ENCODE peak calls at places on chromosomes 1 and 21, in six cellular contexts. E is HFFc6; Z is mucosa of gallbladder; O is naive thymus-derived CD4-positive, alpha-beta T cell; A is occipital lobe; M is NCI-H774. N is an unnamed sample.

GRCh38 chr21:14620152-14620551 is 74.0 kb upstream of the SAMSN1 start:
- DNase-seq in E (no peak), Z (no peak), A (no peak), O (no peak), M (no peak), N (no peak)

GRCh38 chr1:167987174-167987573 is 50.3 kb upstream of the MPC2 start:
- DNase-seq in M (no peak), O (no peak), E (peak; percentile 17), A (no peak), Z (no peak), N (peak; percentile 38)

GRCh38 chr1:169321539-169321938 is 46.1 kb downstream of the NME7 start:
- DNase-seq in A (no peak), Z (no peak), M (no peak), E (no peak), O (no peak), N (peak; percentile 65)

GRCh38 chr1:40917995-40918711 is 56.0 kb upstream of the CITED4 start:
- DNase-seq in Z (no peak), E (no peak), M (no peak), O (no peak), A (no peak), N (no peak)

GRCh38 chr1:229114315-229114714 is 156.6 kb upstream of the RAB4A start:
- DNase-seq in Z (no peak), A (no peak), O (no peak), M (no peak), E (no peak), N (no peak)

GRCh38 chr1:74767490-74767889 is 34.5 kb downstream of the TYW3 start:
- DNase-seq in A (no peak), E (peak; percentile 19), Z (no peak), M (no peak), O (no peak), N (peak; percentile 44)

GRCh38 chr1:117392776-117393175 is 25.5 kb downstream of the MAN1A2 start:
- DNase-seq in E (peak; percentile 22), A (no peak), O (no peak), Z (no peak), M (no peak), N (no peak)

GRCh38 chr1:194161591-194161990 is 975.2 kb upstream of the B3GALT2 start:
- DNase-seq in O (no peak), A (no peak), Z (no peak), M (no peak), E (no peak), N (no peak)

GRCh38 chr1:15207031-15207828 is 39.8 kb upstream of the FHAD1 start:
- DNase-seq in E (no peak), O (no peak), Z (no peak), M (no peak), A (no peak), N (no peak)

GRCh38 chr1:40032240-40032891 is 8.2 kb upstream of the CAP1 start:
- DNase-seq in O (peak; percentile 55), E (peak; percentile 61), A (peak; percentile 38), Z (peak; percentile 63), M (peak; percentile 56), N (peak; percentile 83)

GRCh38 chr1:9852410-9853301 is 28.9 kb upstream of the CLSTN1 start:
- DNase-seq in A (peak; percentile 77), E (peak; percentile 55), Z (no peak), O (no peak), M (no peak), N (peak; percentile 84)

GRCh38 chr1:170175032-170175431 is 29.3 kb downstream of the NTMT2 start:
- DNase-seq in Z (no peak), O (no peak), A (no peak), M (no peak), E (no peak), N (peak; percentile 12)

GRCh38 chr1:206495493-206496046 is 11.8 kb upstream of the RASSF5 start:
- DNase-seq in Z (no peak), O (no peak), M (no peak), A (no peak), E (no peak), N (peak; percentile 18)

GRCh38 chr21:27813750-27814149 is 846.9 kb upstream of the ADAMTS5 start:
- DNase-seq in M (no peak), E (no peak), A (peak; percentile 28), O (no peak), Z (no peak), N (no peak)

GRCh38 chr1:77824083-77824482 is 44.6 kb downstream of the MIGA1 start:
- DNase-seq in E (peak; percentile 62), M (no peak), O (no peak), Z (no peak), A (no peak), N (peak; percentile 72)

GRCh38 chr21:38434913-38435533 is 63.3 kb downstream of the ERG start:
- DNase-seq in Z (no peak), E (peak; percentile 28), M (no peak), A (no peak), O (no peak), N (peak; percentile 71)

GRCh38 chr1:62286778-62287224 is 32.4 kb downstream of the KANK4 start:
- DNase-seq in O (no peak), M (no peak), E (no peak), Z (no peak), A (no peak), N (no peak)

GRCh38 chr1:32907435-32907834 is 6.2 kb upstream of the TMEM54 start:
- DNase-seq in M (no peak), O (no peak), Z (no peak), A (no peak), E (peak; percentile 20), N (peak; percentile 32)

GRCh38 chr1:225413708-225414375 is 14.0 kb downstream of the LBR start:
- DNase-seq in A (no peak), Z (no peak), M (no peak), O (no peak), E (no peak), N (no peak)

GRCh38 chr1:181568736-181569135 is 85.4 kb downstream of the CACNA1E start:
- DNase-seq in O (no peak), A (no peak), M (no peak), E (no peak), Z (no peak), N (no peak)

GRCh38 chr1:232880354-232880753 is 70.1 kb upstream of the NTPCR start:
- DNase-seq in O (no peak), A (no peak), E (no peak), M (no peak), Z (no peak), N (peak; percentile 56)

N was measured in cardiac fibroblast.